ENCODE peak calls at places on chromosomes 16 and 17, in four cellular contexts. One of them, this sample, is unnamed.

GRCh38 chr16:85401917-85402766 is 211.0 kb upstream of the GSE1 start:
- DNase-seq in stimulated activated naive CD8-positive, alpha-beta T cell treated with anti-CD3 and anti-CD28 coated beads, Interleukin-15, amount 100 ng/mL, for 72 hours: no peak
- DNase-seq in caudate nucleus: no peak
- DNase-seq in T-helper 1 cell: no peak
- DNase-seq in this sample: no peak

GRCh38 chr16:83143788-83144187 is 517.0 kb downstream of the CDH13 start:
- DNase-seq in caudate nucleus: no peak
- DNase-seq in stimulated activated naive CD8-positive, alpha-beta T cell treated with anti-CD3 and anti-CD28 coated beads, Interleukin-15, amount 100 ng/mL, for 72 hours: no peak
- DNase-seq in T-helper 1 cell: no peak
- DNase-seq in this sample: no peak

GRCh38 chr16:49586466-49586865 is 212.9 kb downstream of the C16orf78 start:
- DNase-seq in caudate nucleus: no peak
- DNase-seq in T-helper 1 cell: no peak
- DNase-seq in stimulated activated naive CD8-positive, alpha-beta T cell treated with anti-CD3 and anti-CD28 coated beads, Interleukin-15, amount 100 ng/mL, for 72 hours: no peak
- DNase-seq in this sample: no peak

GRCh38 chr17:5234645-5235576 is at the start of gene SCIMP:
- DNase-seq in stimulated activated naive CD8-positive, alpha-beta T cell treated with anti-CD3 and anti-CD28 coated beads, Interleukin-15, amount 100 ng/mL, for 72 hours: no peak
- DNase-seq in T-helper 1 cell: no peak
- DNase-seq in caudate nucleus: no peak
- DNase-seq in this sample: peak

GRCh38 chr16:4388275-4389021 is 16.8 kb downstream of the VASN start:
- DNase-seq in stimulated activated naive CD8-positive, alpha-beta T cell treated with anti-CD3 and anti-CD28 coated beads, Interleukin-15, amount 100 ng/mL, for 72 hours: no peak
- DNase-seq in caudate nucleus: no peak
- DNase-seq in T-helper 1 cell: no peak
- DNase-seq in this sample: peak

GRCh38 chr17:31857920-31858646 is 961 bp downstream of the COPRS start:
- DNase-seq in caudate nucleus: no peak
- DNase-seq in T-helper 1 cell: no peak
- DNase-seq in stimulated activated naive CD8-positive, alpha-beta T cell treated with anti-CD3 and anti-CD28 coated beads, Interleukin-15, amount 100 ng/mL, for 72 hours: no peak
- DNase-seq in this sample: peak

GRCh38 chr17:75853410-75853809 is 1.7 kb downstream of the WBP2 start:
- DNase-seq in caudate nucleus: no peak
- DNase-seq in T-helper 1 cell: no peak
- DNase-seq in stimulated activated naive CD8-positive, alpha-beta T cell treated with anti-CD3 and anti-CD28 coated beads, Interleukin-15, amount 100 ng/mL, for 72 hours: no peak
- DNase-seq in this sample: no peak

GRCh38 chr16:50960517-50961202 is 190.4 kb downstream of the SALL1 start:
- DNase-seq in T-helper 1 cell: no peak
- DNase-seq in stimulated activated naive CD8-positive, alpha-beta T cell treated with anti-CD3 and anti-CD28 coated beads, Interleukin-15, amount 100 ng/mL, for 72 hours: no peak
- DNase-seq in caudate nucleus: no peak
- DNase-seq in this sample: no peak

GRCh38 chr16:2981177-2981898 is 1.1 kb upstream of the PKMYT1 start:
- DNase-seq in stimulated activated naive CD8-positive, alpha-beta T cell treated with anti-CD3 and anti-CD28 coated beads, Interleukin-15, amount 100 ng/mL, for 72 hours: no peak
- DNase-seq in caudate nucleus: no peak
- DNase-seq in T-helper 1 cell: no peak
- DNase-seq in this sample: peak

GRCh38 chr16:65153365-65154105 is 31.7 kb upstream of the CDH11 start:
- DNase-seq in caudate nucleus: no peak
- DNase-seq in T-helper 1 cell: no peak
- DNase-seq in stimulated activated naive CD8-positive, alpha-beta T cell treated with anti-CD3 and anti-CD28 coated beads, Interleukin-15, amount 100 ng/mL, for 72 hours: no peak
- DNase-seq in this sample: no peak

GRCh38 chr16:14056970-14057369 is 14.1 kb upstream of the MRTFB start:
- DNase-seq in T-helper 1 cell: no peak
- DNase-seq in caudate nucleus: no peak
- DNase-seq in stimulated activated naive CD8-positive, alpha-beta T cell treated with anti-CD3 and anti-CD28 coated beads, Interleukin-15, amount 100 ng/mL, for 72 hours: no peak
- DNase-seq in this sample: no peak

GRCh38 chr17:47252766-47253512 is 688 bp upstream of the ITGB3 start:
- DNase-seq in caudate nucleus: no peak
- DNase-seq in stimulated activated naive CD8-positive, alpha-beta T cell treated with anti-CD3 and anti-CD28 coated beads, Interleukin-15, amount 100 ng/mL, for 72 hours: no peak
- DNase-seq in T-helper 1 cell: no peak
- DNase-seq in this sample: no peak

GRCh38 chr17:82629748-82630147 is 18.5 kb downstream of the WDR45B start:
- DNase-seq in caudate nucleus: no peak
- DNase-seq in stimulated activated naive CD8-positive, alpha-beta T cell treated with anti-CD3 and anti-CD28 coated beads, Interleukin-15, amount 100 ng/mL, for 72 hours: no peak
- DNase-seq in T-helper 1 cell: no peak
- DNase-seq in this sample: peak

GRCh38 chr17:47692895-47693666 is 880 bp upstream of the TBKBP1 start:
- DNase-seq in stimulated activated naive CD8-positive, alpha-beta T cell treated with anti-CD3 and anti-CD28 coated beads, Interleukin-15, amount 100 ng/mL, for 72 hours: peak
- DNase-seq in T-helper 1 cell: no peak
- DNase-seq in caudate nucleus: no peak
- DNase-seq in this sample: peak

GRCh38 chr17:80960797-80961452 is 30.7 kb upstream of the CHMP6 start:
- DNase-seq in stimulated activated naive CD8-positive, alpha-beta T cell treated with anti-CD3 and anti-CD28 coated beads, Interleukin-15, amount 100 ng/mL, for 72 hours: no peak
- DNase-seq in caudate nucleus: no peak
- DNase-seq in T-helper 1 cell: no peak
- DNase-seq in this sample: no peak

GRCh38 chr16:4021070-4021779 is 95.0 kb downstream of the ADCY9 start:
- DNase-seq in caudate nucleus: no peak
- DNase-seq in T-helper 1 cell: no peak
- DNase-seq in stimulated activated naive CD8-positive, alpha-beta T cell treated with anti-CD3 and anti-CD28 coated beads, Interleukin-15, amount 100 ng/mL, for 72 hours: no peak
- DNase-seq in this sample: peak

GRCh38 chr16:67428146-67428731 is 2.7 kb upstream of the HSD11B2 start:
- DNase-seq in stimulated activated naive CD8-positive, alpha-beta T cell treated with anti-CD3 and anti-CD28 coated beads, Interleukin-15, amount 100 ng/mL, for 72 hours: peak
- DNase-seq in T-helper 1 cell: peak
- DNase-seq in caudate nucleus: peak
- DNase-seq in this sample: peak

GRCh38 chr16:57060323-57061083 is 31.9 kb upstream of the CPNE2 start:
- DNase-seq in caudate nucleus: no peak
- DNase-seq in T-helper 1 cell: no peak
- DNase-seq in stimulated activated naive CD8-positive, alpha-beta T cell treated with anti-CD3 and anti-CD28 coated beads, Interleukin-15, amount 100 ng/mL, for 72 hours: no peak
- DNase-seq in this sample: no peak

GRCh38 chr16:46715769-46716305 is 26.4 kb downstream of the ORC6 start:
- DNase-seq in T-helper 1 cell: no peak
- DNase-seq in caudate nucleus: no peak
- DNase-seq in stimulated activated naive CD8-positive, alpha-beta T cell treated with anti-CD3 and anti-CD28 coated beads, Interleukin-15, amount 100 ng/mL, for 72 hours: no peak
- DNase-seq in this sample: no peak

GRCh38 chr17:60086822-60087591 is 8.3 kb upstream of the HEATR6 start:
- DNase-seq in T-helper 1 cell: no peak
- DNase-seq in caudate nucleus: no peak
- DNase-seq in stimulated activated naive CD8-positive, alpha-beta T cell treated with anti-CD3 and anti-CD28 coated beads, Interleukin-15, amount 100 ng/mL, for 72 hours: no peak
- DNase-seq in this sample: no peak

GRCh38 chr17:65727243-65727642 is 165.8 kb upstream of the AXIN2 start:
- DNase-seq in T-helper 1 cell: no peak
- DNase-seq in stimulated activated naive CD8-positive, alpha-beta T cell treated with anti-CD3 and anti-CD28 coated beads, Interleukin-15, amount 100 ng/mL, for 72 hours: no peak
- DNase-seq in caudate nucleus: no peak
- DNase-seq in this sample: no peak

GRCh38 chr17:62714016-62714777 is 86.7 kb downstream of the MRC2 start:
- DNase-seq in stimulated activated naive CD8-positive, alpha-beta T cell treated with anti-CD3 and anti-CD28 coated beads, Interleukin-15, amount 100 ng/mL, for 72 hours: no peak
- DNase-seq in caudate nucleus: no peak
- DNase-seq in T-helper 1 cell: no peak
- DNase-seq in this sample: no peak

GRCh38 chr16:55779391-55780094 is 53.4 kb downstream of the CES1 start:
- DNase-seq in T-helper 1 cell: no peak
- DNase-seq in caudate nucleus: no peak
- DNase-seq in stimulated activated naive CD8-positive, alpha-beta T cell treated with anti-CD3 and anti-CD28 coated beads, Interleukin-15, amount 100 ng/mL, for 72 hours: no peak
- DNase-seq in this sample: no peak

GRCh38 chr17:73462830-73463229 is 151.0 kb upstream of the CDC42EP4 start:
- DNase-seq in stimulated activated naive CD8-positive, alpha-beta T cell treated with anti-CD3 and anti-CD28 coated beads, Interleukin-15, amount 100 ng/mL, for 72 hours: no peak
- DNase-seq in T-helper 1 cell: no peak
- DNase-seq in caudate nucleus: no peak
- DNase-seq in this sample: no peak

GRCh38 chr16:84600343-84601229 is 17.3 kb downstream of the COTL1 start:
- DNase-seq in T-helper 1 cell: no peak
- DNase-seq in caudate nucleus: no peak
- DNase-seq in stimulated activated naive CD8-positive, alpha-beta T cell treated with anti-CD3 and anti-CD28 coated beads, Interleukin-15, amount 100 ng/mL, for 72 hours: peak
- DNase-seq in this sample: no peak

GRCh38 chr16:10078541-10078949 is 103.7 kb downstream of the GRIN2A start:
- DNase-seq in T-helper 1 cell: no peak
- DNase-seq in stimulated activated naive CD8-positive, alpha-beta T cell treated with anti-CD3 and anti-CD28 coated beads, Interleukin-15, amount 100 ng/mL, for 72 hours: no peak
- DNase-seq in caudate nucleus: peak
- DNase-seq in this sample: no peak

GRCh38 chr17:67211742-67212141 is 33.3 kb downstream of the HELZ start:
- DNase-seq in T-helper 1 cell: no peak
- DNase-seq in caudate nucleus: no peak
- DNase-seq in stimulated activated naive CD8-positive, alpha-beta T cell treated with anti-CD3 and anti-CD28 coated beads, Interleukin-15, amount 100 ng/mL, for 72 hours: no peak
- DNase-seq in this sample: no peak

GRCh38 chr16:11619327-11619851 is 32.7 kb upstream of the LITAF start:
- DNase-seq in T-helper 1 cell: no peak
- DNase-seq in caudate nucleus: no peak
- DNase-seq in stimulated activated naive CD8-positive, alpha-beta T cell treated with anti-CD3 and anti-CD28 coated beads, Interleukin-15, amount 100 ng/mL, for 72 hours: no peak
- DNase-seq in this sample: no peak

GRCh38 chr17:40322417-40323315 is 13.7 kb downstream of the RARA start:
- DNase-seq in T-helper 1 cell: peak
- DNase-seq in caudate nucleus: peak
- DNase-seq in stimulated activated naive CD8-positive, alpha-beta T cell treated with anti-CD3 and anti-CD28 coated beads, Interleukin-15, amount 100 ng/mL, for 72 hours: peak
- DNase-seq in this sample: peak

GRCh38 chr16:77558786-77559185 is 124.0 kb upstream of the ADAMTS18 start:
- DNase-seq in caudate nucleus: no peak
- DNase-seq in stimulated activated naive CD8-positive, alpha-beta T cell treated with anti-CD3 and anti-CD28 coated beads, Interleukin-15, amount 100 ng/mL, for 72 hours: no peak
- DNase-seq in T-helper 1 cell: no peak
- DNase-seq in this sample: no peak

GRCh38 chr16:53022374-53022773 is 30.3 kb downstream of the CHD9NB start:
- DNase-seq in stimulated activated naive CD8-positive, alpha-beta T cell treated with anti-CD3 and anti-CD28 coated beads, Interleukin-15, amount 100 ng/mL, for 72 hours: peak
- DNase-seq in caudate nucleus: no peak
- DNase-seq in T-helper 1 cell: no peak
- DNase-seq in this sample: no peak

GRCh38 chr17:81722184-81723120 is 10.4 kb downstream of the SLC25A10 start:
- DNase-seq in T-helper 1 cell: no peak
- DNase-seq in stimulated activated naive CD8-positive, alpha-beta T cell treated with anti-CD3 and anti-CD28 coated beads, Interleukin-15, amount 100 ng/mL, for 72 hours: no peak
- DNase-seq in caudate nucleus: no peak
- DNase-seq in this sample: peak

GRCh38 chr17:7932483-7932891 is 481 bp downstream of the CNTROB start:
- DNase-seq in stimulated activated naive CD8-positive, alpha-beta T cell treated with anti-CD3 and anti-CD28 coated beads, Interleukin-15, amount 100 ng/mL, for 72 hours: no peak
- DNase-seq in caudate nucleus: no peak
- DNase-seq in T-helper 1 cell: no peak
- DNase-seq in this sample: no peak

This sample was measured in aorta.